ENCODE peak calls at places on chromosomes 6 and 20, in seven cellular contexts. G, Z, F, A, U, E and R are unnamed samples.

GRCh38 chr20:63422653-63423052 is 49.8 kb downstream of the KCNQ2 start:
- DNase-seq in G (no peak), E (no peak), A (no peak), Z (no peak), U (no peak), F (no peak), R (no peak)

GRCh38 chr20:32893878-32894483 is 35.3 kb downstream of the EFCAB8 start:
- DNase-seq in E (no peak), Z (no peak), A (peak), G (no peak), U (peak), F (no peak), R (no peak)

GRCh38 chr6:157323114-157323923 is at the start of gene TMEM242:
- DNase-seq in G (no peak), F (peak), A (peak), Z (peak), U (peak), E (peak), R (peak)

GRCh38 chr6:18246205-18246604 is 18.1 kb downstream of the DEK start:
- DNase-seq in G (no peak), Z (peak), A (no peak), E (no peak), U (no peak), F (no peak), R (no peak)

GRCh38 chr6:111663692-111664564 is 58.2 kb upstream of the TRAF3IP2 start:
- DNase-seq in G (peak), Z (no peak), U (no peak), E (peak), F (peak), A (peak), R (peak)

GRCh38 chr6:18269253-18269652 is 4.9 kb upstream of the DEK start:
- DNase-seq in A (no peak), U (no peak), G (no peak), E (no peak), F (no peak), Z (peak), R (no peak)

GRCh38 chr6:134515976-134516375 is 198.1 kb upstream of the SGK1 start:
- DNase-seq in F (no peak), E (no peak), G (no peak), Z (no peak), U (no peak), A (peak), R (no peak)

GRCh38 chr6:40906759-40907158 is 132.3 kb downstream of the UNC5CL start:
- DNase-seq in U (no peak), Z (peak), F (no peak), A (peak), G (no peak), E (no peak), R (no peak)

GRCh38 chr6:26056583-26057350 is 30.5 kb upstream of the HFE start:
- DNase-seq in Z (peak), F (no peak), A (peak), E (no peak), U (peak), G (no peak), R (peak)

GRCh38 chr6:158328952-158329351 is 16.7 kb downstream of the TULP4 start:
- DNase-seq in E (no peak), F (no peak), U (peak), G (no peak), Z (no peak), A (no peak), R (no peak)

GRCh38 chr6:38612386-38612965 is 27.3 kb downstream of the BTBD9 start:
- DNase-seq in F (no peak), G (no peak), Z (no peak), U (no peak), A (peak), E (no peak), R (no peak)

GRCh38 chr20:9103955-9104354 is 35.1 kb downstream of the PLCB4 start:
- DNase-seq in Z (no peak), U (no peak), A (no peak), E (no peak), G (no peak), F (no peak), R (no peak)

GRCh38 chr6:4134841-4135664 is at the start of gene ECI2:
- DNase-seq in E (peak), Z (peak), A (no peak), F (peak), U (peak), G (peak), R (peak)

GRCh38 chr6:43898358-43899131 is 128.5 kb downstream of the VEGFA start:
- DNase-seq in G (no peak), U (no peak), Z (no peak), F (no peak), E (no peak), A (no peak), R (no peak)

GRCh38 chr6:43823879-43824740 is 54.1 kb downstream of the VEGFA start:
- DNase-seq in G (no peak), F (no peak), Z (no peak), U (peak), E (no peak), A (no peak), R (peak)

GRCh38 chr20:63119451-63120285 is 96.3 kb downstream of the YTHDF1 start:
- DNase-seq in U (no peak), A (no peak), G (no peak), Z (no peak), F (no peak), E (no peak), R (no peak)

GRCh38 chr20:19288636-19289035 is 76.2 kb downstream of the SLC24A3 start:
- DNase-seq in G (no peak), E (no peak), A (no peak), U (no peak), F (no peak), Z (no peak), R (no peak)

GRCh38 chr6:68679399-68679798 is 44.3 kb downstream of the ADGRB3 start:
- DNase-seq in Z (no peak), E (no peak), F (no peak), A (no peak), U (no peak), G (no peak), R (no peak)

GRCh38 chr20:61803416-61803902 is 262.2 kb downstream of the TAF4 start:
- DNase-seq in A (no peak), Z (no peak), E (no peak), U (no peak), G (no peak), F (peak), R (no peak)

GRCh38 chr6:227074-227782 is 65.1 kb upstream of the DUSP22 start:
- DNase-seq in G (no peak), U (no peak), E (no peak), A (no peak), Z (no peak), F (no peak), R (no peak)

GRCh38 chr6:147540075-147540474 is 31.6 kb downstream of the SAMD5 start:
- DNase-seq in E (no peak), G (no peak), U (no peak), Z (no peak), F (no peak), A (no peak), R (no peak)

GRCh38 chr20:1327241-1327653 is 1.7 kb downstream of the SDCBP2 start:
- DNase-seq in F (no peak), U (no peak), A (peak), G (peak), E (peak), Z (peak), R (peak)

GRCh38 chr6:137159912-137160311 is 13.5 kb downstream of the IL22RA2 start:
- DNase-seq in U (no peak), Z (no peak), A (no peak), G (no peak), F (no peak), E (no peak), R (no peak)

GRCh38 chr6:116072368-116072767 is 11.7 kb upstream of the FRK start:
- DNase-seq in G (no peak), Z (no peak), E (no peak), F (no peak), A (no peak), U (no peak), R (peak)

GRCh38 chr6:39322306-39322850 is at the start of gene KCNK16:
- DNase-seq in G (no peak), F (no peak), Z (no peak), E (no peak), A (no peak), U (no peak), R (no peak)

GRCh38 chr6:87879144-87879861 is 168.3 kb upstream of the SPACA1 start:
- DNase-seq in A (no peak), F (no peak), G (no peak), E (no peak), Z (no peak), U (no peak), R (no peak)

GRCh38 chr6:157089258-157089657 is 234.1 kb downstream of the TMEM242 start:
- DNase-seq in Z (no peak), F (no peak), A (peak), U (no peak), E (no peak), G (no peak), R (peak)

GRCh38 chr6:149335924-149336323 is 18.4 kb downstream of the TAB2 start:
- DNase-seq in G (no peak), F (no peak), E (no peak), Z (peak), A (peak), U (no peak), R (peak)

GRCh38 chr20:653110-653589 is at the start of gene SRXN1:
- DNase-seq in U (peak), A (peak), F (peak), G (no peak), E (peak), Z (peak), R (peak)

GRCh38 chr6:43541774-43542471 is 25.0 kb downstream of the POLR1C start:
- DNase-seq in U (no peak), F (no peak), G (no peak), E (no peak), A (no peak), Z (no peak), R (no peak)

GRCh38 chr6:87250019-87250418 is 72.4 kb upstream of the SMIM8 start:
- DNase-seq in E (no peak), F (no peak), Z (no peak), U (no peak), A (no peak), G (no peak), R (no peak)

GRCh38 chr6:20629509-20629908 is 95.3 kb downstream of the CDKAL1 start:
- DNase-seq in E (no peak), U (no peak), F (no peak), A (no peak), G (no peak), Z (no peak), R (no peak)

GRCh38 chr6:122458087-122458486 is 13.5 kb downstream of the SERINC1 start:
- DNase-seq in E (no peak), Z (no peak), G (no peak), F (no peak), U (no peak), A (no peak), R (no peak)